ENCODE peak calls at places on chromosomes 5 and 9, in eight cellular contexts. B, F, X, G, D, A, E and V are unnamed samples.

GRCh38 chr9:18331808-18332209 is 142.1 kb upstream of the ADAMTSL1 start:
- DNase-seq in F (peak; percentile 54), B (no peak), X (peak; percentile 28), E (no peak), D (no peak), A (no peak), G (no peak), V (no peak)

GRCh38 chr5:138947780-138948179 is 72.6 kb upstream of the LRRTM2 start:
- DNase-seq in B (no peak), X (no peak), A (no peak), E (no peak), D (no peak), F (no peak), G (no peak), V (no peak)

GRCh38 chr9:113844466-113844865 is 31.6 kb upstream of the ZNF618 start:
- DNase-seq in B (no peak), D (no peak), A (no peak), E (no peak), G (no peak), F (no peak), X (no peak), V (no peak)

GRCh38 chr5:169389318-169389717 is 88.4 kb upstream of the SLIT3 start:
- DNase-seq in F (no peak), B (no peak), E (no peak), D (no peak), G (no peak), X (peak; percentile 36), A (no peak), V (no peak)

GRCh38 chr5:90135979-90136378 is 273.6 kb downstream of the CETN3 start:
- DNase-seq in E (no peak), B (no peak), X (no peak), A (peak; percentile 46), G (peak; percentile 16), F (no peak), D (no peak), V (no peak)

GRCh38 chr5:175257847-175258194 is 186.2 kb downstream of the DRD1 start:
- DNase-seq in D (no peak), B (no peak), X (no peak), G (no peak), A (no peak), F (no peak), E (no peak), V (no peak)

GRCh38 chr5:150448353-150448752 is 1.2 kb downstream of the RPS14 start:
- DNase-seq in A (no peak), G (no peak), B (no peak), D (no peak), F (no peak), X (peak; percentile 27), E (no peak), V (no peak)

GRCh38 chr5:91436241-91436640 is 53.1 kb upstream of the ARRDC3 start:
- DNase-seq in F (no peak), X (no peak), A (no peak), G (no peak), D (no peak), B (no peak), E (no peak), V (no peak)

GRCh38 chr5:57754616-57755015 is 272.0 kb upstream of the ACTBL2 start:
- DNase-seq in E (no peak), G (no peak), D (no peak), F (no peak), X (peak; percentile 31), B (no peak), A (no peak), V (no peak)

GRCh38 chr5:71601222-71602026 is 14.3 kb downstream of the MCCC2 start:
- DNase-seq in X (peak; percentile 88), E (peak; percentile 43), D (peak; percentile 86), G (peak; percentile 80), F (no peak), B (peak; percentile 78), A (peak; percentile 75), V (peak; percentile 35)

GRCh38 chr5:82815871-82816270 is 261.3 kb downstream of the TMEM167A start:
- DNase-seq in D (no peak), G (no peak), X (peak; percentile 24), B (no peak), E (no peak), A (no peak), F (no peak), V (no peak)

GRCh38 chr9:27534131-27534530 is 4.5 kb upstream of the MOB3B start:
- DNase-seq in X (no peak), F (no peak), A (no peak), D (no peak), B (no peak), G (no peak), E (no peak), V (no peak)

GRCh38 chr9:135147938-135148337 is 60.5 kb downstream of the OLFM1 start:
- DNase-seq in B (no peak), D (no peak), E (no peak), G (no peak), A (no peak), X (no peak), F (no peak), V (no peak)

GRCh38 chr9:33620738-33621439 is 96.8 kb downstream of the ANKRD18B start:
- DNase-seq in A (peak; percentile 24), X (peak; percentile 56), G (peak; percentile 23), F (peak; percentile 44), D (peak; percentile 29), E (no peak), B (no peak), V (no peak)

GRCh38 chr5:158140120-158140778 is 281.3 kb upstream of the CLINT1 start:
- DNase-seq in D (no peak), B (no peak), F (no peak), X (peak; percentile 3), A (peak; percentile 15), G (no peak), E (no peak), V (no peak)

GRCh38 chr9:105458404-105458803 is 10.6 kb downstream of the FSD1L start:
- DNase-seq in E (no peak), B (no peak), G (no peak), A (no peak), D (no peak), X (no peak), F (no peak), V (no peak)

GRCh38 chr5:6506631-6507030 is 58.0 kb downstream of the UBE2QL1 start:
- DNase-seq in D (no peak), X (no peak), G (no peak), F (no peak), B (no peak), A (no peak), E (no peak), V (no peak)

GRCh38 chr9:130713286-130713975 is 19.9 kb downstream of the EXOSC2 start:
- DNase-seq in D (peak; percentile 37), E (no peak), G (no peak), F (no peak), A (no peak), X (no peak), B (no peak), V (no peak)